ENCODE peak calls at places on chromosomes 2 and 18, in nine cellular contexts. One of them, this sample, is unnamed.

GRCh38 chr2:172399765-172400164 is 27.6 kb upstream of the ITGA6 start:
- DNase-seq in astrocyte of the spinal cord: no peak
- DNase-seq in spleen: no peak
- DNase-seq in psoas muscle: no peak
- DNase-seq in cardiac fibroblast: no peak
- DNase-seq in heart right ventricle: no peak
- DNase-seq in AG09309: no peak
- DNase-seq in keratinocyte: no peak
- DNase-seq in A549: no peak
- DNase-seq in this sample: no peak

GRCh38 chr2:96580771-96581170 is 44.2 kb downstream of the ARID5A start:
- DNase-seq in astrocyte of the spinal cord: no peak
- DNase-seq in spleen: no peak
- DNase-seq in psoas muscle: no peak
- DNase-seq in cardiac fibroblast: peak
- DNase-seq in heart right ventricle: no peak
- DNase-seq in AG09309: no peak
- DNase-seq in keratinocyte: no peak
- DNase-seq in A549: peak
- DNase-seq in this sample: no peak

GRCh38 chr2:146997488-146997887 is 847.3 kb upstream of the ACVR2A start:
- DNase-seq in astrocyte of the spinal cord: no peak
- DNase-seq in spleen: no peak
- DNase-seq in psoas muscle: no peak
- DNase-seq in cardiac fibroblast: no peak
- DNase-seq in heart right ventricle: no peak
- DNase-seq in AG09309: no peak
- DNase-seq in keratinocyte: no peak
- DNase-seq in A549: no peak
- DNase-seq in this sample: no peak

GRCh38 chr2:210475726-210476125 is 833 bp downstream of the LANCL1 start:
- DNase-seq in astrocyte of the spinal cord: peak
- DNase-seq in spleen: no peak
- DNase-seq in psoas muscle: no peak
- DNase-seq in cardiac fibroblast: peak
- DNase-seq in heart right ventricle: no peak
- DNase-seq in AG09309: no peak
- DNase-seq in keratinocyte: no peak
- DNase-seq in A549: no peak
- DNase-seq in this sample: no peak

GRCh38 chr2:26845021-26845420 is 2.9 kb upstream of the DPYSL5 start:
- DNase-seq in astrocyte of the spinal cord: no peak
- DNase-seq in spleen: no peak
- DNase-seq in psoas muscle: no peak
- DNase-seq in cardiac fibroblast: no peak
- DNase-seq in heart right ventricle: no peak
- DNase-seq in AG09309: no peak
- DNase-seq in keratinocyte: no peak
- DNase-seq in A549: no peak
- DNase-seq in this sample: no peak

GRCh38 chr2:18991177-18992168 is 366.9 kb downstream of the OSR1 start:
- DNase-seq in astrocyte of the spinal cord: peak
- DNase-seq in spleen: no peak
- DNase-seq in psoas muscle: no peak
- DNase-seq in cardiac fibroblast: peak
- DNase-seq in heart right ventricle: peak
- DNase-seq in AG09309: peak
- DNase-seq in keratinocyte: peak
- DNase-seq in A549: peak
- DNase-seq in this sample: peak

GRCh38 chr2:240627736-240628506 is 2.6 kb downstream of the GPR35 start:
- DNase-seq in astrocyte of the spinal cord: no peak
- DNase-seq in spleen: peak
- DNase-seq in psoas muscle: peak
- DNase-seq in cardiac fibroblast: no peak
- DNase-seq in heart right ventricle: no peak
- DNase-seq in AG09309: no peak
- DNase-seq in keratinocyte: no peak
- DNase-seq in A549: no peak
- DNase-seq in this sample: no peak

GRCh38 chr2:10494351-10495066 is 46.4 kb upstream of the ODC1 start:
- DNase-seq in astrocyte of the spinal cord: no peak
- DNase-seq in spleen: peak
- DNase-seq in psoas muscle: no peak
- DNase-seq in cardiac fibroblast: no peak
- DNase-seq in heart right ventricle: no peak
- DNase-seq in AG09309: no peak
- DNase-seq in keratinocyte: no peak
- DNase-seq in A549: no peak
- DNase-seq in this sample: no peak

GRCh38 chr2:100978582-100979051 is 23.5 kb upstream of the RPL31 start:
- DNase-seq in astrocyte of the spinal cord: peak
- DNase-seq in spleen: no peak
- DNase-seq in psoas muscle: no peak
- DNase-seq in cardiac fibroblast: no peak
- DNase-seq in heart right ventricle: peak
- DNase-seq in AG09309: no peak
- DNase-seq in keratinocyte: no peak
- DNase-seq in A549: no peak
- DNase-seq in this sample: no peak

GRCh38 chr2:240636563-240637115 is 11.4 kb downstream of the GPR35 start:
- DNase-seq in astrocyte of the spinal cord: no peak
- DNase-seq in spleen: peak
- DNase-seq in psoas muscle: peak
- DNase-seq in cardiac fibroblast: no peak
- DNase-seq in heart right ventricle: no peak
- DNase-seq in AG09309: no peak
- DNase-seq in keratinocyte: no peak
- DNase-seq in A549: no peak
- DNase-seq in this sample: no peak

DNA sequence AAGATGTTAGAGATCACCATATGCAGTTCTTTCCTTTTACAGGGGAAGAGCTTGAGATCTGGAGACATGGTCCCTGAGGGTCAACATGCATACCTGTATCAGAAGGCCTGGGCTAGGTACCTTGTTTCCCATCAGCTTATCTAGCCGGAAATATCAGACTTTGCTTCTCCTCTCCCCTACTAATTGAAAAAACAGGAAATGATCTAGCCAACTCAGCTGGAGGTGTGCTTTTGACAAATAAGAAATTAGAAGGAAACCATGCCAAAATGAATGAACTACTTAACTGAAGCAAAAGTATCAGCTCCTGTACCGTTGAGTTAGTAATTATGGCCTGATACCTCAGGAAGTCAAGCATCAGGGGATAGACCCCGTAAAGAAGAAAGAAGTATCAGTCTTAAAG is 20.4 kb downstream of the PKP4 start:
- DNase-seq in astrocyte of the spinal cord: no peak
- DNase-seq in spleen: no peak
- DNase-seq in psoas muscle: no peak
- DNase-seq in cardiac fibroblast: no peak
- DNase-seq in heart right ventricle: no peak
- DNase-seq in AG09309: no peak
- DNase-seq in keratinocyte: no peak
- DNase-seq in A549: no peak
- DNase-seq in this sample: no peak
- H3K4me3 ChIP-seq in astrocyte of the spinal cord: no peak
- H3K4me3 ChIP-seq in spleen: no peak
- H3K4me3 ChIP-seq in psoas muscle: no peak
- H3K4me3 ChIP-seq in cardiac fibroblast: no peak
- H3K4me3 ChIP-seq in heart right ventricle: no peak
- H3K4me3 ChIP-seq in AG09309: no peak
- H3K4me3 ChIP-seq in keratinocyte: no peak
- H3K4me3 ChIP-seq in A549: no peak
- H3K4me3 ChIP-seq in this sample: no peak

DNA sequence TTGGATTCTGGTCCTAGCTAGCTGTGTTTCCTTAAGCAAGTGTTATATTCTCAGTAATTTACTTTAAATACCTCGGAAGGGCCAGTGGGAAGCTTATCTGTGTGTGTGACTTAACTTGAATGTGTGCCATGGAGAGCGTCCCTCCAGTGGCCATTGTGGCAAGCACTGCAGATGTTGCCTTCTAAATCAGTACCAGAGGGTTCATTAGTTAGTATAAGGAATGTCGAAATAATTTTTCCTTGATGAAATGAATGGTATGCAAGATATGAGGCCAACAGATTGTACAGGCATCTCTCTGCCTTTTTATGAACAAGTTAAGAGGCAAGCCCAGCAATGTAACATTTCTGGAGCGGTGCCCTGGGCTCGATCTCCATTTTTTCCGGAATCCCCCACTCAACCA is 52.0 kb downstream of the FBXO36 start:
- DNase-seq in astrocyte of the spinal cord: peak
- DNase-seq in spleen: no peak
- DNase-seq in psoas muscle: no peak
- DNase-seq in cardiac fibroblast: peak
- DNase-seq in heart right ventricle: no peak
- DNase-seq in AG09309: peak
- DNase-seq in keratinocyte: no peak
- DNase-seq in A549: peak
- DNase-seq in this sample: no peak
- TF ChIP-seq CTCF in astrocyte of the spinal cord: no peak
- TF ChIP-seq CTCF in spleen: no peak
- TF ChIP-seq CTCF in psoas muscle: no peak
- TF ChIP-seq CTCF in cardiac fibroblast: peak
- TF ChIP-seq CTCF in heart right ventricle: peak
- TF ChIP-seq CTCF in AG09309: peak
- TF ChIP-seq CTCF in keratinocyte: peak
- TF ChIP-seq CTCF in A549: no peak
- TF ChIP-seq CTCF in this sample: peak

DNA sequence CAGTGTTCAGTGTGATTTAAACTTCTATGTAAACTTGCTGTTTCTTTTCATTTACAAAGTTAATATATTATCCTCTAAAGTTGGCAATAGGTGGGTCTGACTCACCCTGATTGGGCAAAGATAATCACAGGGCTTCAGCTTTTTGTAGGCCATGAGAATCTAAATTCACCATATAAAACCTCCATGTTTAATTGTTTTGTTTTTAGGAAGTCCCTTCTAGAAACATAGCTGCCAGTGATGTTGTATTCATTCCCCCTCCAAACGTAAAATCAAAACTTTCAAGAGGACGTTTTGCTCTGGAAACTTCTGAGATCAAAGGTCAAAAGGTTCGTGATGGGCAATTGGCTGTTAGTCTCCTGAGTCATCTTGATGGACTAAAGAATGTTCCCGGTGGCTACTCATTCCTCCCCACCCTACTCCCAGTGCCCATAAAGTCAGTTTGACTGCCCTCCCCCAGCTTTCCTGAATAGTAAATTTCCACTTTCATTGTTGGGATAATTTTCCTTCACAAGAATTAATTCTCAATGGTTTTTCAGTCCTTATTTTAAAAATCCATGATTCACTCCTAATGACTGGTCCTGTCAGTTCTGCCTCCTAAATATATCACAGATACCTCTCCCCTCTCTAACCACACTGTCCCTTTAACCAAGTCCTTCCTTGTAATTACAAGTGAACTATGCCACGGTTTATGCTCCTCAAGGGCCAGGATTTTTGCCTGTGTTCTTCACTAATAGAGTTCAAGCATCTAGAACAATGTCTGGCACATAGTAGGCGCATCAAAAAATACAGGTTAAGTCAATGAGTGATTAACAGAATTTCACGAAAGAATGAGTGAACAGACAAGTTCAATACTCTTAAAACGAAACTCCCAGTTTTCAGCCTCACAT is 164.4 kb upstream of the VRK2 start:
- DNase-seq in astrocyte of the spinal cord: peak
- DNase-seq in spleen: no peak
- DNase-seq in psoas muscle: no peak
- DNase-seq in cardiac fibroblast: peak
- DNase-seq in heart right ventricle: no peak
- DNase-seq in AG09309: peak
- DNase-seq in keratinocyte: no peak
- DNase-seq in A549: peak
- DNase-seq in this sample: no peak
- H3K4me3 ChIP-seq in astrocyte of the spinal cord: no peak
- H3K4me3 ChIP-seq in spleen: no peak
- H3K4me3 ChIP-seq in psoas muscle: no peak
- H3K4me3 ChIP-seq in cardiac fibroblast: no peak
- H3K4me3 ChIP-seq in heart right ventricle: no peak
- H3K4me3 ChIP-seq in AG09309: no peak
- H3K4me3 ChIP-seq in keratinocyte: no peak
- H3K4me3 ChIP-seq in A549: peak
- H3K4me3 ChIP-seq in this sample: no peak

GRCh38 chr18:34225218-34225553 is 473 bp upstream of the NOL4 start:
- DNase-seq in astrocyte of the spinal cord: no peak
- DNase-seq in spleen: no peak
- DNase-seq in psoas muscle: no peak
- DNase-seq in cardiac fibroblast: no peak
- DNase-seq in heart right ventricle: no peak
- DNase-seq in AG09309: no peak
- DNase-seq in keratinocyte: no peak
- DNase-seq in A549: no peak
- DNase-seq in this sample: no peak

GRCh38 chr18:34223893-34224422 is 755 bp downstream of the NOL4 start:
- DNase-seq in astrocyte of the spinal cord: peak
- DNase-seq in spleen: no peak
- DNase-seq in psoas muscle: no peak
- DNase-seq in cardiac fibroblast: peak
- DNase-seq in heart right ventricle: no peak
- DNase-seq in AG09309: no peak
- DNase-seq in keratinocyte: no peak
- DNase-seq in A549: no peak
- DNase-seq in this sample: no peak

GRCh38 chr18:34222396-34223163 is 2.1 kb downstream of the NOL4 start:
- DNase-seq in astrocyte of the spinal cord: peak
- DNase-seq in spleen: peak
- DNase-seq in psoas muscle: peak
- DNase-seq in cardiac fibroblast: peak
- DNase-seq in heart right ventricle: no peak
- DNase-seq in AG09309: no peak
- DNase-seq in keratinocyte: no peak
- DNase-seq in A549: no peak
- DNase-seq in this sample: no peak

GRCh38 chr18:34223164-34223892 is 1.4 kb downstream of the NOL4 start:
- DNase-seq in astrocyte of the spinal cord: peak
- DNase-seq in spleen: peak
- DNase-seq in psoas muscle: no peak
- DNase-seq in cardiac fibroblast: no peak
- DNase-seq in heart right ventricle: no peak
- DNase-seq in AG09309: no peak
- DNase-seq in keratinocyte: no peak
- DNase-seq in A549: peak
- DNase-seq in this sample: no peak

DNA sequence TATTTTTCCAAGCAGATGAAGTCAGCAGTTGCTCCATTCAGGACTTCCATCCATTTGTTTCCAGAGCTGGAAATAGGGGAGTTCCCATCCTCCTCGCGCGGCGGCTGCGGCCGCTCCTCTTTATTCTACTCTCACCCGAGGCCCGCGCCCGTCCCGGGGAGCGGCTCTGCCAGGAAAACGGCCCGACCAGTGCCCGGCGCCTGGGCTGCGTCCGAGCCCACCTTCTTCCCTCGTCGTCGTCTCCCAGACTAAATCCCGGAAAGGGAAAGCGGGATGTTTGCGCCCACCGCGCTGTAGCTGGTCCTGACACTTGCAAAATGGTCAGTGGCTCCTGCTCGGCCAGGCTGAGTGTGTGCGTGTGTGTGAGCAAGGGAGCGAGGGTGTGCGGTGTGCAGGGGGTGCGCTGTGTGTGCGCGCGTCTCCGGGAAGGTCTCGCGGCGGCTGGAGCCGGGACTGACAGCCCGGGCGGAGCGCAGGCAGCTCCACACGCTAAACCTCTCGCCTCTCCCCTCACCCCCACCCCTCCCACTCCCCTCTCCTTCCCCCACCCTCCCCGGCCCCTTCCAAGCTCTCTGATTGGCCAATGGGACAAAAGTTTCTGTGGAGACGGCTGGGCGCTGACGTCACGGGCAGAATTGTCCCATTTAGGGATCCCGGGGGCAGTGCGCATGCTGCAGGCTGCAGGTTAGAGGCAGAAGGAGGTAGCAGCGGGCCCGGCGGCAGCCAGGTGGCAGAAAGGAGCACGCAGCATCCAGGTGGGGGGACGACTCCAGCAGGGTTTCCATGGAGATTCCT is at the start of gene NOL4:
- DNase-seq in astrocyte of the spinal cord: peak
- DNase-seq in spleen: peak
- DNase-seq in psoas muscle: no peak
- DNase-seq in cardiac fibroblast: peak
- DNase-seq in heart right ventricle: peak
- DNase-seq in AG09309: no peak
- DNase-seq in keratinocyte: no peak
- DNase-seq in A549: peak
- DNase-seq in this sample: peak
- TF ChIP-seq CTCF in astrocyte of the spinal cord: peak
- TF ChIP-seq CTCF in spleen: no peak
- TF ChIP-seq CTCF in psoas muscle: peak
- TF ChIP-seq CTCF in cardiac fibroblast: no peak
- TF ChIP-seq CTCF in heart right ventricle: no peak
- TF ChIP-seq CTCF in AG09309: no peak
- TF ChIP-seq CTCF in keratinocyte: peak
- TF ChIP-seq CTCF in A549: no peak
- TF ChIP-seq CTCF in this sample: peak

This sample was measured in astrocyte of the cerebellum.